ENCODE peak calls at places on chromosomes 6 and 20, in ten cellular contexts. One of them, this sample, is unnamed.

GRCh38 chr20:2814076-2814475 is 711 bp upstream of the C20orf141 start:
- DNase-seq in lung: no peak
- DNase-seq in progenitor cell of endocrine pancreas: no peak
- DNase-seq in hepatocyte: no peak
- DNase-seq in WTC11: no peak
- DNase-seq in astrocyte of the cerebellum: no peak
- DNase-seq in upper lobe of right lung: no peak
- DNase-seq in mesothelial cell of epicardium: no peak
- DNase-seq in choroid plexus epithelial cell: no peak
- DNase-seq in fibroblast of lung: no peak
- DNase-seq in this sample: no peak

GRCh38 chr6:37127961-37128862 is 41.7 kb upstream of the PIM1 start:
- DNase-seq in lung: no peak
- DNase-seq in progenitor cell of endocrine pancreas: no peak
- DNase-seq in hepatocyte: peak
- DNase-seq in WTC11: no peak
- DNase-seq in astrocyte of the cerebellum: peak
- DNase-seq in upper lobe of right lung: no peak
- DNase-seq in mesothelial cell of epicardium: no peak
- DNase-seq in choroid plexus epithelial cell: peak
- DNase-seq in fibroblast of lung: peak
- DNase-seq in this sample: no peak

GRCh38 chr20:32130352-32130751 is 20.8 kb downstream of the TM9SF4 start:
- DNase-seq in lung: no peak
- DNase-seq in progenitor cell of endocrine pancreas: no peak
- DNase-seq in hepatocyte: no peak
- DNase-seq in WTC11: no peak
- DNase-seq in astrocyte of the cerebellum: no peak
- DNase-seq in upper lobe of right lung: no peak
- DNase-seq in mesothelial cell of epicardium: no peak
- DNase-seq in choroid plexus epithelial cell: no peak
- DNase-seq in fibroblast of lung: no peak
- DNase-seq in this sample: no peak

GRCh38 chr6:81895511-81896185 is 143.2 kb upstream of the TENT5A start:
- DNase-seq in lung: no peak
- DNase-seq in progenitor cell of endocrine pancreas: no peak
- DNase-seq in hepatocyte: peak
- DNase-seq in WTC11: no peak
- DNase-seq in astrocyte of the cerebellum: peak
- DNase-seq in upper lobe of right lung: no peak
- DNase-seq in mesothelial cell of epicardium: no peak
- DNase-seq in choroid plexus epithelial cell: peak
- DNase-seq in fibroblast of lung: peak
- DNase-seq in this sample: no peak

GRCh38 chr6:160226118-160226541 is 32.5 kb downstream of the SLC22A2 start:
- DNase-seq in lung: no peak
- DNase-seq in progenitor cell of endocrine pancreas: no peak
- DNase-seq in hepatocyte: no peak
- DNase-seq in WTC11: no peak
- DNase-seq in astrocyte of the cerebellum: no peak
- DNase-seq in upper lobe of right lung: no peak
- DNase-seq in mesothelial cell of epicardium: no peak
- DNase-seq in choroid plexus epithelial cell: no peak
- DNase-seq in fibroblast of lung: peak
- DNase-seq in this sample: no peak

GRCh38 chr20:23152308-23152892 is 66.3 kb upstream of the CD93 start:
- DNase-seq in lung: no peak
- DNase-seq in progenitor cell of endocrine pancreas: no peak
- DNase-seq in hepatocyte: peak
- DNase-seq in WTC11: no peak
- DNase-seq in astrocyte of the cerebellum: no peak
- DNase-seq in upper lobe of right lung: no peak
- DNase-seq in mesothelial cell of epicardium: no peak
- DNase-seq in choroid plexus epithelial cell: peak
- DNase-seq in fibroblast of lung: peak
- DNase-seq in this sample: peak

GRCh38 chr6:26304213-26305096 is 60.5 kb upstream of the BTN3A2 start:
- DNase-seq in lung: no peak
- DNase-seq in progenitor cell of endocrine pancreas: no peak
- DNase-seq in hepatocyte: peak
- DNase-seq in WTC11: peak
- DNase-seq in astrocyte of the cerebellum: no peak
- DNase-seq in upper lobe of right lung: no peak
- DNase-seq in mesothelial cell of epicardium: no peak
- DNase-seq in choroid plexus epithelial cell: peak
- DNase-seq in fibroblast of lung: peak
- DNase-seq in this sample: no peak

GRCh38 chr20:48360338-48360698 is 467.5 kb downstream of the PREX1 start:
- DNase-seq in lung: no peak
- DNase-seq in progenitor cell of endocrine pancreas: no peak
- DNase-seq in hepatocyte: no peak
- DNase-seq in WTC11: no peak
- DNase-seq in astrocyte of the cerebellum: no peak
- DNase-seq in upper lobe of right lung: no peak
- DNase-seq in mesothelial cell of epicardium: no peak
- DNase-seq in choroid plexus epithelial cell: no peak
- DNase-seq in fibroblast of lung: no peak
- DNase-seq in this sample: no peak

GRCh38 chr6:90938116-90938515 is 351.2 kb upstream of the MAP3K7 start:
- DNase-seq in lung: no peak
- DNase-seq in progenitor cell of endocrine pancreas: no peak
- DNase-seq in hepatocyte: no peak
- DNase-seq in WTC11: no peak
- DNase-seq in astrocyte of the cerebellum: peak
- DNase-seq in upper lobe of right lung: no peak
- DNase-seq in mesothelial cell of epicardium: no peak
- DNase-seq in choroid plexus epithelial cell: no peak
- DNase-seq in fibroblast of lung: peak
- DNase-seq in this sample: no peak

GRCh38 chr6:44228433-44228832 is 5.0 kb downstream of the SLC29A1 start:
- DNase-seq in lung: no peak
- DNase-seq in progenitor cell of endocrine pancreas: no peak
- DNase-seq in hepatocyte: no peak
- DNase-seq in WTC11: no peak
- DNase-seq in astrocyte of the cerebellum: no peak
- DNase-seq in upper lobe of right lung: no peak
- DNase-seq in mesothelial cell of epicardium: no peak
- DNase-seq in choroid plexus epithelial cell: no peak
- DNase-seq in fibroblast of lung: no peak
- DNase-seq in this sample: no peak

GRCh38 chr20:56628015-56628872 is 862 bp upstream of the TFAP2C start:
- DNase-seq in lung: no peak
- DNase-seq in progenitor cell of endocrine pancreas: no peak
- DNase-seq in hepatocyte: peak
- DNase-seq in WTC11: peak
- DNase-seq in astrocyte of the cerebellum: no peak
- DNase-seq in upper lobe of right lung: no peak
- DNase-seq in mesothelial cell of epicardium: no peak
- DNase-seq in choroid plexus epithelial cell: peak
- DNase-seq in fibroblast of lung: no peak
- DNase-seq in this sample: no peak

GRCh38 chr6:39906318-39906761 is 27.9 kb downstream of the MOCS1 start:
- DNase-seq in lung: no peak
- DNase-seq in progenitor cell of endocrine pancreas: no peak
- DNase-seq in hepatocyte: no peak
- DNase-seq in WTC11: no peak
- DNase-seq in astrocyte of the cerebellum: no peak
- DNase-seq in upper lobe of right lung: no peak
- DNase-seq in mesothelial cell of epicardium: no peak
- DNase-seq in choroid plexus epithelial cell: no peak
- DNase-seq in fibroblast of lung: no peak
- DNase-seq in this sample: no peak

GRCh38 chr6:90219168-90219985 is 77.3 kb downstream of the BACH2 start:
- DNase-seq in lung: no peak
- DNase-seq in progenitor cell of endocrine pancreas: peak
- DNase-seq in hepatocyte: peak
- DNase-seq in WTC11: no peak
- DNase-seq in astrocyte of the cerebellum: peak
- DNase-seq in upper lobe of right lung: no peak
- DNase-seq in mesothelial cell of epicardium: no peak
- DNase-seq in choroid plexus epithelial cell: peak
- DNase-seq in fibroblast of lung: peak
- DNase-seq in this sample: no peak

GRCh38 chr20:4064118-4064962 is 49.0 kb upstream of the RNF24 start:
- DNase-seq in lung: peak
- DNase-seq in progenitor cell of endocrine pancreas: no peak
- DNase-seq in hepatocyte: peak
- DNase-seq in WTC11: peak
- DNase-seq in astrocyte of the cerebellum: peak
- DNase-seq in upper lobe of right lung: peak
- DNase-seq in mesothelial cell of epicardium: peak
- DNase-seq in choroid plexus epithelial cell: peak
- DNase-seq in fibroblast of lung: peak
- DNase-seq in this sample: no peak

GRCh38 chr6:5173862-5174643 is 86.7 kb downstream of the LYRM4 start:
- DNase-seq in lung: no peak
- DNase-seq in progenitor cell of endocrine pancreas: no peak
- DNase-seq in hepatocyte: no peak
- DNase-seq in WTC11: no peak
- DNase-seq in astrocyte of the cerebellum: no peak
- DNase-seq in upper lobe of right lung: no peak
- DNase-seq in mesothelial cell of epicardium: no peak
- DNase-seq in choroid plexus epithelial cell: peak
- DNase-seq in fibroblast of lung: peak
- DNase-seq in this sample: no peak

DNA sequence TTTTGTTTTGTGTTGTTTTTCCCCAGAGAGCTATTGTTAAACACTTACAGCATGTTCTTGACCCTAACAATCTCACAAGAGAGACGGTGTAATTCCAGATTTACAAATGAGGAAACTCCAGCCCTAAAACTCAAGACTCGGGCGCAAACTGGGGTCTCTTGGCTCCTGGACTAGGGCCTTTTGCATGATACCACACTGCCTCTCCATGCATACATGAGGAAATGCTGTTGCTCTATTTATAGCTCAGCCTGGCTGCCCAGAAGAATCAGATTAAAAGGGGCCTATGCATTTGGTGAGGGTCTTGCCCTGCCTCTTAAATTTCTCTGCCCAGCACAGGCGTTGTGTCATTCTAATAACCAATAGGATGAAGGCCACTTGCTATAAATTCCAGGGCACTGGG is 30.5 kb upstream of the SNRPB2 start:
- DNase-seq in lung: no peak
- DNase-seq in progenitor cell of endocrine pancreas: no peak
- DNase-seq in hepatocyte: no peak
- DNase-seq in WTC11: no peak
- DNase-seq in astrocyte of the cerebellum: no peak
- DNase-seq in upper lobe of right lung: no peak
- DNase-seq in mesothelial cell of epicardium: no peak
- DNase-seq in choroid plexus epithelial cell: peak
- DNase-seq in fibroblast of lung: no peak
- DNase-seq in this sample: no peak
- TF ChIP-seq CTCF in lung: no peak
- TF ChIP-seq CTCF in progenitor cell of endocrine pancreas: no peak
- TF ChIP-seq CTCF in hepatocyte: peak
- TF ChIP-seq CTCF in WTC11: no peak
- TF ChIP-seq CTCF in astrocyte of the cerebellum: no peak
- TF ChIP-seq CTCF in upper lobe of right lung: no peak
- TF ChIP-seq CTCF in mesothelial cell of epicardium: no peak
- TF ChIP-seq CTCF in choroid plexus epithelial cell: no peak
- TF ChIP-seq CTCF in fibroblast of lung: no peak
- TF ChIP-seq CTCF in this sample: no peak

DNA sequence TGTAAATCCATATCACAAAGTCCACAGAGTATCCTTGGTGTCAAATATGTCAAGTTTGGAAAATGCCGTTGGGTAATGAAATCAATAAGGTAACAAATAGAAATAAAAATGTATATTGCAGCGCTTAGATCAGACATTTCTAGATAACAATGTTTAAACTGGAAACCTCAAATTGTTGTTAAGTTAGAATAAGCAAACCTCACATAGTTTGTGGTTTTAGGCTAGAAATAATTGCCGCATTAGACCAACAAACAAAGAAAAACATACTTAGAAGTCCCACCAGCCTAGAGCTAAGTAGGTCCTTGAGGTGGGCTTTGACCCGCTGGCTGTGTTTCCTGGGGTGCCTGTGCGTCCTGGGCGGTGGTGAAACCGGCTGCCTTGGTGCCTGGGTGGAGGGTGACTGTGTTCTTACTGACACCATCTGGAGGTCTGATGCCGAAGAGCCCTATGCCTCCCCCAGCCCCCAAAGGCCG is 71.4 kb downstream of the DACT2 start:
- DNase-seq in lung: no peak
- DNase-seq in progenitor cell of endocrine pancreas: no peak
- DNase-seq in hepatocyte: no peak
- DNase-seq in WTC11: no peak
- DNase-seq in astrocyte of the cerebellum: no peak
- DNase-seq in upper lobe of right lung: no peak
- DNase-seq in mesothelial cell of epicardium: no peak
- DNase-seq in choroid plexus epithelial cell: peak
- DNase-seq in fibroblast of lung: no peak
- DNase-seq in this sample: no peak
- TF ChIP-seq CTCF in lung: no peak
- TF ChIP-seq CTCF in progenitor cell of endocrine pancreas: no peak
- TF ChIP-seq CTCF in hepatocyte: no peak
- TF ChIP-seq CTCF in WTC11: no peak
- TF ChIP-seq CTCF in astrocyte of the cerebellum: no peak
- TF ChIP-seq CTCF in upper lobe of right lung: no peak
- TF ChIP-seq CTCF in mesothelial cell of epicardium: no peak
- TF ChIP-seq CTCF in choroid plexus epithelial cell: no peak
- TF ChIP-seq CTCF in fibroblast of lung: no peak
- TF ChIP-seq CTCF in this sample: no peak

DNA sequence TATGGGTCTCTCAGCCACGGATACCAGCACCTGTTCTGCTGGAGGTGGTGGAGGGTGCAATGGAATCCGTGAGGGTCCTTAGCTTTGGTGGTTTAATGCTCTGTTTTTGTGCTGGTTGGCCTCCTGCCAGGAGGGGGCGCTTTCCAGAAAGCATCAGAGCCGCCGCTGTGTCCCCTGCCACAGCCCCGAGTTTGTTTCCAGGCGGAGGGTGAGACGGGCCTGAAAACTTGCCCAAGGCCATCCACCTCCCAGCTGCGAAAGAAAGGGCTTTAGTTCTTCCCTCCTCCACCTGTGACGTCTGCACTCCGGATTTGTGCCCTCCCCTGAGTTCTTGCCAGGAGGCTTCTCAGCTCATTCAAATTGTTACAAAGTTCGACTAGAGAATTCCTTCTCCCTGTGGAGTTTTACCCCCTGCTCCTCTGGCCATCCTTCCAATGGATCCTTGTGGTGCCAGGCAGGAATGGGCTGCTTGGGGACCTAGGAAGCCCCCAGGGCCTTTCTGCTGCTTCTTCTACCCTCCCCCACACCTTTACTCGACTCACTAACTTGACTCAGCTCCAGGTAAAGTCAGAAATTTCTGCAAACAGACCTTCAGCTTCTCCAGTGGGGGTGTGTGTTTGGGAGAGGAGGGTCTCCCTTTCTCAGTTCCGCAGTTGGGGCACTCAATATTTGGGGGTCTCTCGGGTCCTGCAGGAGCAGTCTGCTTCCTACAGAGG is 873.7 kb downstream of the KIF16B start:
- DNase-seq in lung: no peak
- DNase-seq in progenitor cell of endocrine pancreas: no peak
- DNase-seq in hepatocyte: no peak
- DNase-seq in WTC11: peak
- DNase-seq in astrocyte of the cerebellum: no peak
- DNase-seq in upper lobe of right lung: no peak
- DNase-seq in mesothelial cell of epicardium: no peak
- DNase-seq in choroid plexus epithelial cell: no peak
- DNase-seq in fibroblast of lung: no peak
- DNase-seq in this sample: no peak
- TF ChIP-seq CTCF in lung: no peak
- TF ChIP-seq CTCF in progenitor cell of endocrine pancreas: no peak
- TF ChIP-seq CTCF in hepatocyte: no peak
- TF ChIP-seq CTCF in WTC11: peak
- TF ChIP-seq CTCF in astrocyte of the cerebellum: no peak
- TF ChIP-seq CTCF in upper lobe of right lung: no peak
- TF ChIP-seq CTCF in mesothelial cell of epicardium: no peak
- TF ChIP-seq CTCF in choroid plexus epithelial cell: no peak
- TF ChIP-seq CTCF in fibroblast of lung: no peak
- TF ChIP-seq CTCF in this sample: no peak

GRCh38 chr20:36152266-36152665 is 2.3 kb upstream of the EPB41L1 start:
- DNase-seq in lung: no peak
- DNase-seq in progenitor cell of endocrine pancreas: no peak
- DNase-seq in hepatocyte: no peak
- DNase-seq in WTC11: no peak
- DNase-seq in astrocyte of the cerebellum: no peak
- DNase-seq in upper lobe of right lung: no peak
- DNase-seq in mesothelial cell of epicardium: no peak
- DNase-seq in choroid plexus epithelial cell: no peak
- DNase-seq in fibroblast of lung: no peak
- DNase-seq in this sample: no peak
- TF ChIP-seq CTCF in lung: no peak
- TF ChIP-seq CTCF in progenitor cell of endocrine pancreas: no peak
- TF ChIP-seq CTCF in hepatocyte: no peak
- TF ChIP-seq CTCF in WTC11: no peak
- TF ChIP-seq CTCF in astrocyte of the cerebellum: no peak
- TF ChIP-seq CTCF in upper lobe of right lung: no peak
- TF ChIP-seq CTCF in mesothelial cell of epicardium: no peak
- TF ChIP-seq CTCF in choroid plexus epithelial cell: no peak
- TF ChIP-seq CTCF in fibroblast of lung: no peak
- TF ChIP-seq CTCF in this sample: no peak

This sample was measured in vagina.